ENCODE peak calls at places on chromosomes 11 and 22, in four cellular contexts. C is RPMI8226; U is amygdala; O is activated CD8-positive, alpha-beta memory T cell treated with anti-CD3 and anti-CD28 coated beads, Interleukin-2, amount 10 ng/mL, durations not matched to agents 7 days and 5 days. M is an unnamed sample.

GRCh38 chr22:36333632-36334031 is 54.1 kb downstream of the MYH9 start:
- DNase-seq in U (no peak), C (no peak), O (no peak), M (no peak)

GRCh38 chr11:91308069-91308468 is 916.5 kb upstream of the FAT3 start:
- DNase-seq in C (no peak), O (no peak), U (no peak), M (no peak)

GRCh38 chr11:1221848-1222311 is 986 bp upstream of the MUC5B start:
- DNase-seq in U (no peak), O (no peak), C (no peak), M (peak)

GRCh38 chr11:113629562-113629961 is 76.5 kb downstream of the TMPRSS5 start:
- DNase-seq in O (no peak), C (no peak), U (no peak), M (no peak)

GRCh38 chr11:57356179-57356757 is 18.1 kb downstream of the P2RX3 start:
- DNase-seq in U (no peak), C (peak), O (no peak), M (no peak)

GRCh38 chr22:23833017-23833795 is 5.6 kb downstream of the DERL3 start:
- DNase-seq in C (no peak), O (no peak), U (no peak), M (no peak)

GRCh38 chr22:42194953-42195352 is 64.3 kb upstream of the CYP2D6 start:
- DNase-seq in O (no peak), C (no peak), U (no peak), M (no peak)

GRCh38 chr22:24429411-24430365 is 2.3 kb downstream of the ADORA2A start:
- DNase-seq in O (peak), C (peak), U (no peak), M (no peak)

GRCh38 chr22:44261861-44262595 is 50.7 kb downstream of the SHISAL1 start:
- DNase-seq in O (no peak), C (peak), U (no peak), M (no peak)

GRCh38 chr11:127890026-127890611 is 697.2 kb downstream of the ETS1 start:
- DNase-seq in U (no peak), O (no peak), C (no peak), M (no peak)

M was measured in HuH-7.5.